ENCODE peak calls at places on chromosomes 2 and 18, in nine cellular contexts. One of them, this sample, is unnamed.

GRCh38 chr2:105243961-105244360 is 2.4 kb downstream of the GPR45 start:
- DNase-seq in NCI-H774: no peak
- DNase-seq in HCEC 1CT: no peak
- DNase-seq in activated naive CD4-positive, alpha-beta T cell treated with anti-CD3 and anti-CD28 coated beads, Interleukin-2, amount 10 ng/mL, durations not matched to agents 7 days and 5 days: no peak
- DNase-seq in T-helper 2 cell: no peak
- DNase-seq in kidney tubule cell: no peak
- DNase-seq in AG08395: no peak
- DNase-seq in neural crest cell: peak; percentile 50
- DNase-seq in activated effector memory CD4-positive, alpha-beta T cell treated with anti-CD3 and anti-CD28 coated beads, Interleukin-2, amount 50 U/mL, for 16 hours: no peak
- DNase-seq in this sample: peak; percentile 61

GRCh38 chr2:223944166-223944703 is 900 bp downstream of the WDFY1 start:
- DNase-seq in kidney tubule cell: peak; percentile 41
- DNase-seq in HCEC 1CT: peak; percentile 33
- DNase-seq in AG08395: no peak
- DNase-seq in activated naive CD4-positive, alpha-beta T cell treated with anti-CD3 and anti-CD28 coated beads, Interleukin-2, amount 10 ng/mL, durations not matched to agents 7 days and 5 days: peak; percentile 59
- DNase-seq in T-helper 2 cell: no peak
- DNase-seq in activated effector memory CD4-positive, alpha-beta T cell treated with anti-CD3 and anti-CD28 coated beads, Interleukin-2, amount 50 U/mL, for 16 hours: peak; percentile 72
- DNase-seq in neural crest cell: peak; percentile 42
- DNase-seq in NCI-H774: no peak
- DNase-seq in this sample: peak; percentile 67

GRCh38 chr18:26869640-26870039 is 4.1 kb upstream of the AQP4 start:
- DNase-seq in neural crest cell: no peak
- DNase-seq in kidney tubule cell: no peak
- DNase-seq in T-helper 2 cell: no peak
- DNase-seq in activated effector memory CD4-positive, alpha-beta T cell treated with anti-CD3 and anti-CD28 coated beads, Interleukin-2, amount 50 U/mL, for 16 hours: no peak
- DNase-seq in HCEC 1CT: no peak
- DNase-seq in NCI-H774: no peak
- DNase-seq in AG08395: no peak
- DNase-seq in activated naive CD4-positive, alpha-beta T cell treated with anti-CD3 and anti-CD28 coated beads, Interleukin-2, amount 10 ng/mL, durations not matched to agents 7 days and 5 days: no peak
- DNase-seq in this sample: no peak

GRCh38 chr2:39671606-39672005 is 5.9 kb downstream of the TMEM178A start:
- DNase-seq in T-helper 2 cell: no peak
- DNase-seq in neural crest cell: no peak
- DNase-seq in AG08395: no peak
- DNase-seq in activated naive CD4-positive, alpha-beta T cell treated with anti-CD3 and anti-CD28 coated beads, Interleukin-2, amount 10 ng/mL, durations not matched to agents 7 days and 5 days: no peak
- DNase-seq in kidney tubule cell: no peak
- DNase-seq in NCI-H774: no peak
- DNase-seq in HCEC 1CT: no peak
- DNase-seq in activated effector memory CD4-positive, alpha-beta T cell treated with anti-CD3 and anti-CD28 coated beads, Interleukin-2, amount 50 U/mL, for 16 hours: no peak
- DNase-seq in this sample: no peak

GRCh38 chr18:53018791-53019190 is 678.8 kb downstream of the DCC start:
- DNase-seq in activated naive CD4-positive, alpha-beta T cell treated with anti-CD3 and anti-CD28 coated beads, Interleukin-2, amount 10 ng/mL, durations not matched to agents 7 days and 5 days: no peak
- DNase-seq in T-helper 2 cell: no peak
- DNase-seq in activated effector memory CD4-positive, alpha-beta T cell treated with anti-CD3 and anti-CD28 coated beads, Interleukin-2, amount 50 U/mL, for 16 hours: no peak
- DNase-seq in AG08395: no peak
- DNase-seq in HCEC 1CT: no peak
- DNase-seq in neural crest cell: no peak
- DNase-seq in kidney tubule cell: no peak
- DNase-seq in NCI-H774: no peak
- DNase-seq in this sample: peak; percentile 30

GRCh38 chr2:216535454-216535995 is 36.9 kb downstream of the RPL37A start:
- DNase-seq in neural crest cell: no peak
- DNase-seq in HCEC 1CT: peak; percentile 85
- DNase-seq in T-helper 2 cell: no peak
- DNase-seq in NCI-H774: no peak
- DNase-seq in kidney tubule cell: peak; percentile 79
- DNase-seq in AG08395: peak; percentile 88
- DNase-seq in activated naive CD4-positive, alpha-beta T cell treated with anti-CD3 and anti-CD28 coated beads, Interleukin-2, amount 10 ng/mL, durations not matched to agents 7 days and 5 days: no peak
- DNase-seq in activated effector memory CD4-positive, alpha-beta T cell treated with anti-CD3 and anti-CD28 coated beads, Interleukin-2, amount 50 U/mL, for 16 hours: no peak
- DNase-seq in this sample: no peak

GRCh38 chr2:142472382-142472781 is 341.6 kb upstream of the LRP1B start:
- DNase-seq in activated effector memory CD4-positive, alpha-beta T cell treated with anti-CD3 and anti-CD28 coated beads, Interleukin-2, amount 50 U/mL, for 16 hours: no peak
- DNase-seq in AG08395: no peak
- DNase-seq in kidney tubule cell: no peak
- DNase-seq in T-helper 2 cell: no peak
- DNase-seq in HCEC 1CT: no peak
- DNase-seq in NCI-H774: peak; percentile 1
- DNase-seq in activated naive CD4-positive, alpha-beta T cell treated with anti-CD3 and anti-CD28 coated beads, Interleukin-2, amount 10 ng/mL, durations not matched to agents 7 days and 5 days: no peak
- DNase-seq in neural crest cell: no peak
- DNase-seq in this sample: no peak

GRCh38 chr18:51029378-51029693 is 677 bp upstream of the SMAD4 start:
- DNase-seq in T-helper 2 cell: no peak
- DNase-seq in HCEC 1CT: no peak
- DNase-seq in kidney tubule cell: no peak
- DNase-seq in activated effector memory CD4-positive, alpha-beta T cell treated with anti-CD3 and anti-CD28 coated beads, Interleukin-2, amount 50 U/mL, for 16 hours: no peak
- DNase-seq in NCI-H774: no peak
- DNase-seq in neural crest cell: no peak
- DNase-seq in AG08395: no peak
- DNase-seq in activated naive CD4-positive, alpha-beta T cell treated with anti-CD3 and anti-CD28 coated beads, Interleukin-2, amount 10 ng/mL, durations not matched to agents 7 days and 5 days: no peak
- DNase-seq in this sample: no peak

GRCh38 chr2:19460761-19461160 is 102.3 kb upstream of the OSR1 start:
- DNase-seq in T-helper 2 cell: no peak
- DNase-seq in kidney tubule cell: no peak
- DNase-seq in HCEC 1CT: no peak
- DNase-seq in activated naive CD4-positive, alpha-beta T cell treated with anti-CD3 and anti-CD28 coated beads, Interleukin-2, amount 10 ng/mL, durations not matched to agents 7 days and 5 days: no peak
- DNase-seq in AG08395: no peak
- DNase-seq in activated effector memory CD4-positive, alpha-beta T cell treated with anti-CD3 and anti-CD28 coated beads, Interleukin-2, amount 50 U/mL, for 16 hours: no peak
- DNase-seq in neural crest cell: no peak
- DNase-seq in NCI-H774: no peak
- DNase-seq in this sample: no peak

GRCh38 chr2:233034091-233034882 is 1.8 kb downstream of the NEU2 start:
- DNase-seq in activated effector memory CD4-positive, alpha-beta T cell treated with anti-CD3 and anti-CD28 coated beads, Interleukin-2, amount 50 U/mL, for 16 hours: no peak
- DNase-seq in T-helper 2 cell: no peak
- DNase-seq in neural crest cell: no peak
- DNase-seq in NCI-H774: no peak
- DNase-seq in HCEC 1CT: no peak
- DNase-seq in kidney tubule cell: no peak
- DNase-seq in activated naive CD4-positive, alpha-beta T cell treated with anti-CD3 and anti-CD28 coated beads, Interleukin-2, amount 10 ng/mL, durations not matched to agents 7 days and 5 days: no peak
- DNase-seq in AG08395: no peak
- DNase-seq in this sample: no peak

GRCh38 chr18:48841381-48842258 is 109.1 kb downstream of the SMAD7 start:
- DNase-seq in AG08395: peak; percentile 70
- DNase-seq in NCI-H774: no peak
- DNase-seq in HCEC 1CT: no peak
- DNase-seq in activated effector memory CD4-positive, alpha-beta T cell treated with anti-CD3 and anti-CD28 coated beads, Interleukin-2, amount 50 U/mL, for 16 hours: peak; percentile 60
- DNase-seq in activated naive CD4-positive, alpha-beta T cell treated with anti-CD3 and anti-CD28 coated beads, Interleukin-2, amount 10 ng/mL, durations not matched to agents 7 days and 5 days: no peak
- DNase-seq in T-helper 2 cell: no peak
- DNase-seq in kidney tubule cell: no peak
- DNase-seq in neural crest cell: no peak
- DNase-seq in this sample: peak; percentile 67

GRCh38 chr18:11548367-11548766 is 61.0 kb upstream of the SLC35G4 start:
- DNase-seq in neural crest cell: no peak
- DNase-seq in NCI-H774: no peak
- DNase-seq in activated naive CD4-positive, alpha-beta T cell treated with anti-CD3 and anti-CD28 coated beads, Interleukin-2, amount 10 ng/mL, durations not matched to agents 7 days and 5 days: no peak
- DNase-seq in AG08395: no peak
- DNase-seq in T-helper 2 cell: no peak
- DNase-seq in kidney tubule cell: no peak
- DNase-seq in activated effector memory CD4-positive, alpha-beta T cell treated with anti-CD3 and anti-CD28 coated beads, Interleukin-2, amount 50 U/mL, for 16 hours: no peak
- DNase-seq in HCEC 1CT: no peak
- DNase-seq in this sample: no peak

GRCh38 chr2:165162466-165162865 is 41.4 kb downstream of the SCN3A start:
- DNase-seq in AG08395: no peak
- DNase-seq in neural crest cell: no peak
- DNase-seq in activated effector memory CD4-positive, alpha-beta T cell treated with anti-CD3 and anti-CD28 coated beads, Interleukin-2, amount 50 U/mL, for 16 hours: no peak
- DNase-seq in activated naive CD4-positive, alpha-beta T cell treated with anti-CD3 and anti-CD28 coated beads, Interleukin-2, amount 10 ng/mL, durations not matched to agents 7 days and 5 days: no peak
- DNase-seq in NCI-H774: peak; percentile 74
- DNase-seq in T-helper 2 cell: no peak
- DNase-seq in kidney tubule cell: no peak
- DNase-seq in HCEC 1CT: no peak
- DNase-seq in this sample: no peak

GRCh38 chr2:16002144-16002543 is 61.8 kb downstream of the MYCN start:
- DNase-seq in T-helper 2 cell: no peak
- DNase-seq in HCEC 1CT: no peak
- DNase-seq in neural crest cell: no peak
- DNase-seq in activated effector memory CD4-positive, alpha-beta T cell treated with anti-CD3 and anti-CD28 coated beads, Interleukin-2, amount 50 U/mL, for 16 hours: no peak
- DNase-seq in activated naive CD4-positive, alpha-beta T cell treated with anti-CD3 and anti-CD28 coated beads, Interleukin-2, amount 10 ng/mL, durations not matched to agents 7 days and 5 days: no peak
- DNase-seq in AG08395: no peak
- DNase-seq in NCI-H774: no peak
- DNase-seq in kidney tubule cell: no peak
- DNase-seq in this sample: no peak

This sample was measured in mesendoderm.